ENCODE peak calls at places on chromosome 16, in nine cellular contexts. One of them, this sample, is unnamed.

GRCh38 chr16:88804552-88805339 is 1.2 kb downstream of the CDT1 start:
- DNase-seq in heart left ventricle: no peak
- DNase-seq in HepG2: peak
- DNase-seq in A549: no peak
- DNase-seq in progenitor cell of endocrine pancreas: no peak
- DNase-seq in dorsolateral prefrontal cortex: no peak
- DNase-seq in adrenal gland: no peak
- DNase-seq in CD4-positive, alpha-beta T cell: no peak
- DNase-seq in GM10248: peak
- DNase-seq in this sample: no peak

GRCh38 chr16:72285728-72286127 is 113.8 kb upstream of the PMFBP1 start:
- DNase-seq in heart left ventricle: no peak
- DNase-seq in HepG2: no peak
- DNase-seq in A549: no peak
- DNase-seq in progenitor cell of endocrine pancreas: no peak
- DNase-seq in dorsolateral prefrontal cortex: no peak
- DNase-seq in adrenal gland: no peak
- DNase-seq in CD4-positive, alpha-beta T cell: no peak
- DNase-seq in GM10248: no peak
- DNase-seq in this sample: no peak

GRCh38 chr16:11250091-11250785 is 5.8 kb downstream of the SOCS1 start:
- DNase-seq in heart left ventricle: no peak
- DNase-seq in HepG2: no peak
- DNase-seq in A549: no peak
- DNase-seq in progenitor cell of endocrine pancreas: no peak
- DNase-seq in dorsolateral prefrontal cortex: no peak
- DNase-seq in adrenal gland: no peak
- DNase-seq in CD4-positive, alpha-beta T cell: no peak
- DNase-seq in GM10248: no peak
- DNase-seq in this sample: no peak

GRCh38 chr16:24977673-24978065 is 37.5 kb downstream of the ARHGAP17 start:
- DNase-seq in heart left ventricle: no peak
- DNase-seq in HepG2: peak
- DNase-seq in A549: peak
- DNase-seq in progenitor cell of endocrine pancreas: no peak
- DNase-seq in dorsolateral prefrontal cortex: no peak
- DNase-seq in adrenal gland: no peak
- DNase-seq in CD4-positive, alpha-beta T cell: no peak
- DNase-seq in GM10248: no peak
- DNase-seq in this sample: no peak

GRCh38 chr16:5490499-5490898 is 392.9 kb upstream of the EEF2KMT start:
- DNase-seq in heart left ventricle: no peak
- DNase-seq in HepG2: peak
- DNase-seq in A549: peak
- DNase-seq in progenitor cell of endocrine pancreas: peak
- DNase-seq in dorsolateral prefrontal cortex: peak
- DNase-seq in adrenal gland: peak
- DNase-seq in CD4-positive, alpha-beta T cell: no peak
- DNase-seq in GM10248: peak
- DNase-seq in this sample: no peak

GRCh38 chr16:27204232-27204915 is 1.0 kb downstream of the KDM8 start:
- DNase-seq in heart left ventricle: no peak
- DNase-seq in HepG2: no peak
- DNase-seq in A549: no peak
- DNase-seq in progenitor cell of endocrine pancreas: no peak
- DNase-seq in dorsolateral prefrontal cortex: peak
- DNase-seq in adrenal gland: no peak
- DNase-seq in CD4-positive, alpha-beta T cell: no peak
- DNase-seq in GM10248: no peak
- DNase-seq in this sample: no peak

GRCh38 chr16:85296859-85297698 is 184.8 kb upstream of the CIBAR2 start:
- DNase-seq in heart left ventricle: no peak
- DNase-seq in HepG2: peak
- DNase-seq in A549: peak
- DNase-seq in progenitor cell of endocrine pancreas: peak
- DNase-seq in dorsolateral prefrontal cortex: no peak
- DNase-seq in adrenal gland: peak
- DNase-seq in CD4-positive, alpha-beta T cell: peak
- DNase-seq in GM10248: peak
- DNase-seq in this sample: no peak

GRCh38 chr16:73771196-73771595 is 525.4 kb upstream of the PSMD7 start:
- DNase-seq in heart left ventricle: no peak
- DNase-seq in HepG2: no peak
- DNase-seq in A549: no peak
- DNase-seq in progenitor cell of endocrine pancreas: no peak
- DNase-seq in dorsolateral prefrontal cortex: no peak
- DNase-seq in adrenal gland: no peak
- DNase-seq in CD4-positive, alpha-beta T cell: no peak
- DNase-seq in GM10248: no peak
- DNase-seq in this sample: no peak

GRCh38 chr16:86305440-86305839 is 204.9 kb upstream of the FOXF1 start:
- DNase-seq in heart left ventricle: no peak
- DNase-seq in HepG2: no peak
- DNase-seq in A549: no peak
- DNase-seq in progenitor cell of endocrine pancreas: no peak
- DNase-seq in dorsolateral prefrontal cortex: no peak
- DNase-seq in adrenal gland: no peak
- DNase-seq in CD4-positive, alpha-beta T cell: no peak
- DNase-seq in GM10248: no peak
- DNase-seq in this sample: no peak

GRCh38 chr16:4110680-4111079 is 5.6 kb downstream of the ADCY9 start:
- DNase-seq in heart left ventricle: no peak
- DNase-seq in HepG2: peak
- DNase-seq in A549: no peak
- DNase-seq in progenitor cell of endocrine pancreas: no peak
- DNase-seq in dorsolateral prefrontal cortex: no peak
- DNase-seq in adrenal gland: no peak
- DNase-seq in CD4-positive, alpha-beta T cell: no peak
- DNase-seq in GM10248: no peak
- DNase-seq in this sample: no peak

GRCh38 chr16:77974883-77975282 is 47.5 kb upstream of the CLEC3A start:
- DNase-seq in heart left ventricle: no peak
- DNase-seq in HepG2: no peak
- DNase-seq in A549: no peak
- DNase-seq in progenitor cell of endocrine pancreas: peak
- DNase-seq in dorsolateral prefrontal cortex: no peak
- DNase-seq in adrenal gland: no peak
- DNase-seq in CD4-positive, alpha-beta T cell: no peak
- DNase-seq in GM10248: no peak
- DNase-seq in this sample: no peak

GRCh38 chr16:11743308-11744074 is 834 bp upstream of the TXNDC11 start:
- DNase-seq in heart left ventricle: peak
- DNase-seq in HepG2: peak
- DNase-seq in A549: peak
- DNase-seq in progenitor cell of endocrine pancreas: no peak
- DNase-seq in dorsolateral prefrontal cortex: no peak
- DNase-seq in adrenal gland: peak
- DNase-seq in CD4-positive, alpha-beta T cell: no peak
- DNase-seq in GM10248: peak
- DNase-seq in this sample: no peak

GRCh38 chr16:83397601-83398000 is 410.2 kb upstream of the HSBP1 start:
- DNase-seq in heart left ventricle: no peak
- DNase-seq in HepG2: no peak
- DNase-seq in A549: no peak
- DNase-seq in progenitor cell of endocrine pancreas: no peak
- DNase-seq in dorsolateral prefrontal cortex: no peak
- DNase-seq in adrenal gland: no peak
- DNase-seq in CD4-positive, alpha-beta T cell: no peak
- DNase-seq in GM10248: no peak
- DNase-seq in this sample: no peak

GRCh38 chr16:8924214-8924613 is 39.5 kb downstream of the USP7 start:
- DNase-seq in heart left ventricle: peak
- DNase-seq in HepG2: no peak
- DNase-seq in A549: no peak
- DNase-seq in progenitor cell of endocrine pancreas: no peak
- DNase-seq in dorsolateral prefrontal cortex: no peak
- DNase-seq in adrenal gland: peak
- DNase-seq in CD4-positive, alpha-beta T cell: no peak
- DNase-seq in GM10248: peak
- DNase-seq in this sample: no peak

GRCh38 chr16:546909-547770 is 13.1 kb upstream of the PRR35 start:
- DNase-seq in heart left ventricle: peak
- DNase-seq in HepG2: no peak
- DNase-seq in A549: peak
- DNase-seq in progenitor cell of endocrine pancreas: no peak
- DNase-seq in dorsolateral prefrontal cortex: peak
- DNase-seq in adrenal gland: peak
- DNase-seq in CD4-positive, alpha-beta T cell: no peak
- DNase-seq in GM10248: no peak
- DNase-seq in this sample: no peak

GRCh38 chr16:81899601-81900000 is 111.7 kb downstream of the SDR42E1 start:
- DNase-seq in heart left ventricle: no peak
- DNase-seq in HepG2: no peak
- DNase-seq in A549: no peak
- DNase-seq in progenitor cell of endocrine pancreas: no peak
- DNase-seq in dorsolateral prefrontal cortex: no peak
- DNase-seq in adrenal gland: no peak
- DNase-seq in CD4-positive, alpha-beta T cell: no peak
- DNase-seq in GM10248: no peak
- DNase-seq in this sample: no peak

GRCh38 chr16:85767569-85767968 is 16.7 kb upstream of the C16orf74 start:
- DNase-seq in heart left ventricle: no peak
- DNase-seq in HepG2: no peak
- DNase-seq in A549: peak
- DNase-seq in progenitor cell of endocrine pancreas: no peak
- DNase-seq in dorsolateral prefrontal cortex: no peak
- DNase-seq in adrenal gland: peak
- DNase-seq in CD4-positive, alpha-beta T cell: no peak
- DNase-seq in GM10248: no peak
- DNase-seq in this sample: no peak

GRCh38 chr16:21277927-21278706 is at the start of gene CRYM:
- DNase-seq in heart left ventricle: peak
- DNase-seq in HepG2: peak
- DNase-seq in A549: peak
- DNase-seq in progenitor cell of endocrine pancreas: peak
- DNase-seq in dorsolateral prefrontal cortex: peak
- DNase-seq in adrenal gland: peak
- DNase-seq in CD4-positive, alpha-beta T cell: no peak
- DNase-seq in GM10248: peak
- DNase-seq in this sample: peak

GRCh38 chr16:79587897-79588296 is 12.6 kb downstream of the MAF start:
- DNase-seq in heart left ventricle: no peak
- DNase-seq in HepG2: no peak
- DNase-seq in A549: no peak
- DNase-seq in progenitor cell of endocrine pancreas: no peak
- DNase-seq in dorsolateral prefrontal cortex: no peak
- DNase-seq in adrenal gland: no peak
- DNase-seq in CD4-positive, alpha-beta T cell: no peak
- DNase-seq in GM10248: no peak
- DNase-seq in this sample: no peak

GRCh38 chr16:19700319-19700781 is 17.7 kb downstream of the KNOP1 start:
- DNase-seq in heart left ventricle: no peak
- DNase-seq in HepG2: peak
- DNase-seq in A549: peak
- DNase-seq in progenitor cell of endocrine pancreas: no peak
- DNase-seq in dorsolateral prefrontal cortex: no peak
- DNase-seq in adrenal gland: peak
- DNase-seq in CD4-positive, alpha-beta T cell: no peak
- DNase-seq in GM10248: no peak
- DNase-seq in this sample: no peak

GRCh38 chr16:4373909-4374742 is 2.5 kb downstream of the VASN start:
- DNase-seq in heart left ventricle: peak
- DNase-seq in HepG2: no peak
- DNase-seq in A549: peak
- DNase-seq in progenitor cell of endocrine pancreas: no peak
- DNase-seq in dorsolateral prefrontal cortex: peak
- DNase-seq in adrenal gland: peak
- DNase-seq in CD4-positive, alpha-beta T cell: no peak
- DNase-seq in GM10248: no peak
- DNase-seq in this sample: no peak

GRCh38 chr16:16045311-16045710 is 95.9 kb downstream of the ABCC1 start:
- DNase-seq in heart left ventricle: no peak
- DNase-seq in HepG2: no peak
- DNase-seq in A549: no peak
- DNase-seq in progenitor cell of endocrine pancreas: no peak
- DNase-seq in dorsolateral prefrontal cortex: no peak
- DNase-seq in adrenal gland: no peak
- DNase-seq in CD4-positive, alpha-beta T cell: no peak
- DNase-seq in GM10248: no peak
- DNase-seq in this sample: no peak

GRCh38 chr16:57750796-57751538 is 15.4 kb downstream of the KATNB1 start:
- DNase-seq in heart left ventricle: no peak
- DNase-seq in HepG2: no peak
- DNase-seq in A549: no peak
- DNase-seq in progenitor cell of endocrine pancreas: no peak
- DNase-seq in dorsolateral prefrontal cortex: no peak
- DNase-seq in adrenal gland: no peak
- DNase-seq in CD4-positive, alpha-beta T cell: no peak
- DNase-seq in GM10248: no peak
- DNase-seq in this sample: no peak

GRCh38 chr16:30947533-30948086 is 1.3 kb upstream of the ORAI3 start:
- DNase-seq in heart left ventricle: no peak
- DNase-seq in HepG2: no peak
- DNase-seq in A549: no peak
- DNase-seq in progenitor cell of endocrine pancreas: no peak
- DNase-seq in dorsolateral prefrontal cortex: no peak
- DNase-seq in adrenal gland: no peak
- DNase-seq in CD4-positive, alpha-beta T cell: no peak
- DNase-seq in GM10248: no peak
- DNase-seq in this sample: no peak
- TF ChIP-seq CTCF in heart left ventricle: no peak
- TF ChIP-seq CTCF in HepG2: no peak
- TF ChIP-seq CTCF in A549: no peak
- TF ChIP-seq CTCF in progenitor cell of endocrine pancreas: no peak
- TF ChIP-seq CTCF in dorsolateral prefrontal cortex: no peak
- TF ChIP-seq CTCF in adrenal gland: no peak
- TF ChIP-seq CTCF in CD4-positive, alpha-beta T cell: no peak
- TF ChIP-seq CTCF in GM10248: no peak
- TF ChIP-seq CTCF in this sample: no peak

GRCh38 chr16:2271848-2272461 is 4.0 kb upstream of the RNPS1 start:
- DNase-seq in heart left ventricle: no peak
- DNase-seq in HepG2: no peak
- DNase-seq in A549: no peak
- DNase-seq in progenitor cell of endocrine pancreas: no peak
- DNase-seq in dorsolateral prefrontal cortex: no peak
- DNase-seq in adrenal gland: no peak
- DNase-seq in CD4-positive, alpha-beta T cell: no peak
- DNase-seq in GM10248: no peak
- DNase-seq in this sample: no peak
- TF ChIP-seq CTCF in heart left ventricle: no peak
- TF ChIP-seq CTCF in HepG2: no peak
- TF ChIP-seq CTCF in A549: no peak
- TF ChIP-seq CTCF in progenitor cell of endocrine pancreas: no peak
- TF ChIP-seq CTCF in dorsolateral prefrontal cortex: no peak
- TF ChIP-seq CTCF in adrenal gland: no peak
- TF ChIP-seq CTCF in CD4-positive, alpha-beta T cell: no peak
- TF ChIP-seq CTCF in GM10248: no peak
- TF ChIP-seq CTCF in this sample: no peak

GRCh38 chr16:67734731-67735201 is 15.7 kb upstream of the GFOD2 start:
- DNase-seq in heart left ventricle: no peak
- DNase-seq in HepG2: no peak
- DNase-seq in A549: no peak
- DNase-seq in progenitor cell of endocrine pancreas: no peak
- DNase-seq in dorsolateral prefrontal cortex: no peak
- DNase-seq in adrenal gland: no peak
- DNase-seq in CD4-positive, alpha-beta T cell: no peak
- DNase-seq in GM10248: no peak
- DNase-seq in this sample: no peak
- TF ChIP-seq CTCF in heart left ventricle: no peak
- TF ChIP-seq CTCF in HepG2: no peak
- TF ChIP-seq CTCF in A549: no peak
- TF ChIP-seq CTCF in progenitor cell of endocrine pancreas: no peak
- TF ChIP-seq CTCF in dorsolateral prefrontal cortex: no peak
- TF ChIP-seq CTCF in adrenal gland: no peak
- TF ChIP-seq CTCF in CD4-positive, alpha-beta T cell: no peak
- TF ChIP-seq CTCF in GM10248: no peak
- TF ChIP-seq CTCF in this sample: no peak

GRCh38 chr16:66696669-66697630 is at the start of gene CMTM4:
- DNase-seq in heart left ventricle: peak
- DNase-seq in HepG2: peak
- DNase-seq in A549: peak
- DNase-seq in progenitor cell of endocrine pancreas: peak
- DNase-seq in dorsolateral prefrontal cortex: peak
- DNase-seq in adrenal gland: peak
- DNase-seq in CD4-positive, alpha-beta T cell: peak
- DNase-seq in GM10248: peak
- DNase-seq in this sample: peak
- TF ChIP-seq CTCF in heart left ventricle: no peak
- TF ChIP-seq CTCF in HepG2: peak
- TF ChIP-seq CTCF in A549: peak
- TF ChIP-seq CTCF in progenitor cell of endocrine pancreas: peak
- TF ChIP-seq CTCF in dorsolateral prefrontal cortex: no peak
- TF ChIP-seq CTCF in adrenal gland: no peak
- TF ChIP-seq CTCF in CD4-positive, alpha-beta T cell: no peak
- TF ChIP-seq CTCF in GM10248: peak
- TF ChIP-seq CTCF in this sample: no peak

This sample was measured in activated B cell treated with CpG ODN at 0.5 μM for 24 hours.